ENCODE peak calls at places on chromosomes 12 and 14, in four cellular contexts. One of them, this sample, is unnamed.
A peak's percentile ranks its signal among the peaks of the same experiment; 100 is the strongest.

GRCh38 chr12:133129368-133130037 is 571 bp downstream of the ZNF891 start:
- DNase-seq in GM12878: no peak
- DNase-seq in HepG2: peak; percentile 2
- DNase-seq in K562: no peak
- DNase-seq in this sample: peak; percentile 37

GRCh38 chr12:50641566-50641965 is 122.3 kb upstream of the ATF1 start:
- DNase-seq in GM12878: no peak
- DNase-seq in HepG2: no peak
- DNase-seq in K562: peak; percentile 71
- DNase-seq in this sample: peak; percentile 56

GRCh38 chr14:72615511-72616121 is 278.3 kb downstream of the DPF3 start:
- DNase-seq in GM12878: no peak
- DNase-seq in HepG2: no peak
- DNase-seq in K562: no peak
- DNase-seq in this sample: no peak

GRCh38 chr14:55129086-55129427 is at the start of gene LGALS3:
- DNase-seq in HepG2: no peak
- DNase-seq in GM12878: no peak
- DNase-seq in K562: peak; percentile 69
- DNase-seq in this sample: peak; percentile 78

GRCh38 chr14:77098470-77099353 is 654 bp downstream of the CIPC start:
- DNase-seq in GM12878: no peak
- DNase-seq in K562: peak; percentile 28
- DNase-seq in HepG2: no peak
- DNase-seq in this sample: peak; percentile 55

GRCh38 chr14:73290279-73290678 is 53.0 kb downstream of the PAPLN start:
- DNase-seq in K562: no peak
- DNase-seq in HepG2: no peak
- DNase-seq in GM12878: peak; percentile 64
- DNase-seq in this sample: no peak

GRCh38 chr14:92160619-92161018 is 38.9 kb downstream of the CPSF2 start:
- DNase-seq in K562: no peak
- DNase-seq in GM12878: no peak
- DNase-seq in HepG2: no peak
- DNase-seq in this sample: no peak

GRCh38 chr14:73339846-73340565 is 102.7 kb downstream of the PAPLN start:
- DNase-seq in K562: no peak
- DNase-seq in GM12878: no peak
- DNase-seq in HepG2: no peak
- DNase-seq in this sample: peak; percentile 17

GRCh38 chr14:42299692-42300091 is 693.0 kb downstream of the LRFN5 start:
- DNase-seq in GM12878: peak; percentile 8
- DNase-seq in HepG2: no peak
- DNase-seq in K562: no peak
- DNase-seq in this sample: no peak

GRCh38 chr14:76940057-76940456 is 88.5 kb downstream of the IRF2BPL start:
- DNase-seq in GM12878: no peak
- DNase-seq in K562: no peak
- DNase-seq in HepG2: no peak
- DNase-seq in this sample: no peak

GRCh38 chr14:72665259-72665658 is 228.6 kb downstream of the DPF3 start:
- DNase-seq in GM12878: no peak
- DNase-seq in K562: no peak
- DNase-seq in HepG2: peak; percentile 7
- DNase-seq in this sample: no peak

GRCh38 chr12:119936705-119937323 is 52.2 kb upstream of the BICDL1 start:
- DNase-seq in K562: no peak
- DNase-seq in GM12878: no peak
- DNase-seq in HepG2: no peak
- DNase-seq in this sample: no peak

GRCh38 chr12:51533799-51534198 is 57.2 kb upstream of the SCN8A start:
- DNase-seq in HepG2: no peak
- DNase-seq in K562: no peak
- DNase-seq in GM12878: no peak
- DNase-seq in this sample: peak; percentile 54

GRCh38 chr14:79758985-79759384 is 452.3 kb downstream of the DIO2 start:
- DNase-seq in HepG2: no peak
- DNase-seq in K562: no peak
- DNase-seq in GM12878: no peak
- DNase-seq in this sample: no peak

GRCh38 chr12:68162374-68162773 is 2.8 kb upstream of the IFNG start:
- DNase-seq in HepG2: no peak
- DNase-seq in GM12878: no peak
- DNase-seq in K562: no peak
- DNase-seq in this sample: no peak

GRCh38 chr12:105319691-105320209 is 10.7 kb upstream of the C12orf75 start:
- DNase-seq in GM12878: no peak
- DNase-seq in K562: no peak
- DNase-seq in HepG2: no peak
- DNase-seq in this sample: peak; percentile 41

GRCh38 chr14:102690509-102691286 is 86.6 kb upstream of the TRAF3 start:
- DNase-seq in K562: no peak
- DNase-seq in GM12878: no peak
- DNase-seq in HepG2: peak; percentile 74
- DNase-seq in this sample: no peak

GRCh38 chr14:69234106-69234505 is 25.9 kb upstream of the GALNT16 start:
- DNase-seq in GM12878: no peak
- DNase-seq in K562: no peak
- DNase-seq in HepG2: no peak
- DNase-seq in this sample: no peak

GRCh38 chr12:27279836-27280235 is 35.8 kb downstream of the STK38L start:
- DNase-seq in K562: no peak
- DNase-seq in HepG2: no peak
- DNase-seq in GM12878: no peak
- DNase-seq in this sample: no peak

GRCh38 chr14:65336191-65336591 is 76.3 kb upstream of the FUT8 start:
- DNase-seq in HepG2: no peak
- DNase-seq in GM12878: no peak
- DNase-seq in K562: no peak
- DNase-seq in this sample: no peak

GRCh38 chr12:49624919-49625577 is 1.7 kb downstream of the PRPF40B start:
- DNase-seq in K562: no peak
- DNase-seq in GM12878: no peak
- DNase-seq in HepG2: no peak
- DNase-seq in this sample: no peak

DNA sequence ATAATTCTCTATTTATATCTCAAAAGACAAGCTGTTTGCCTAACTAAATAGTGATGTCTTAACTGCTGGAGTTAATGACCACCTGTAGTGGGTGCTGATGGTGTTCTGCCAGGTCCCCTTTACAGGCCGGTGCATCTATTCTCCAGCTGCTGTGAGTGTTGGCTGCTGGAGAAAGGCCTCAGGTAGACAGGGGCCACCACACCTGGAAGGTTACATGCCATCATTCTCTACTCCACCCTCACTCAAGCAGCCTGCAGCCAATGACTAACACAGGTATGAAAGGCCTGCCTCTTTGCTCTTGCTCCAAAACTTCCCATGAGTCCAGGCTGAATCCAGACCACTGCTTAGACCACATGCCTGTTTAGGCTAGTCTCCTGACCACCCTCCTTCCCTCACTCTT is 73.9 kb downstream of the RPS6KA5 start:
- DNase-seq in HepG2: no peak
- DNase-seq in K562: no peak
- DNase-seq in GM12878: no peak
- DNase-seq in this sample: peak; percentile 22
- TF ChIP-seq CREB1 in HepG2: no peak
- TF ChIP-seq CREB1 in K562: no peak
- TF ChIP-seq CREB1 in GM12878: no peak
- TF ChIP-seq CREB1 in this sample: no peak

DNA sequence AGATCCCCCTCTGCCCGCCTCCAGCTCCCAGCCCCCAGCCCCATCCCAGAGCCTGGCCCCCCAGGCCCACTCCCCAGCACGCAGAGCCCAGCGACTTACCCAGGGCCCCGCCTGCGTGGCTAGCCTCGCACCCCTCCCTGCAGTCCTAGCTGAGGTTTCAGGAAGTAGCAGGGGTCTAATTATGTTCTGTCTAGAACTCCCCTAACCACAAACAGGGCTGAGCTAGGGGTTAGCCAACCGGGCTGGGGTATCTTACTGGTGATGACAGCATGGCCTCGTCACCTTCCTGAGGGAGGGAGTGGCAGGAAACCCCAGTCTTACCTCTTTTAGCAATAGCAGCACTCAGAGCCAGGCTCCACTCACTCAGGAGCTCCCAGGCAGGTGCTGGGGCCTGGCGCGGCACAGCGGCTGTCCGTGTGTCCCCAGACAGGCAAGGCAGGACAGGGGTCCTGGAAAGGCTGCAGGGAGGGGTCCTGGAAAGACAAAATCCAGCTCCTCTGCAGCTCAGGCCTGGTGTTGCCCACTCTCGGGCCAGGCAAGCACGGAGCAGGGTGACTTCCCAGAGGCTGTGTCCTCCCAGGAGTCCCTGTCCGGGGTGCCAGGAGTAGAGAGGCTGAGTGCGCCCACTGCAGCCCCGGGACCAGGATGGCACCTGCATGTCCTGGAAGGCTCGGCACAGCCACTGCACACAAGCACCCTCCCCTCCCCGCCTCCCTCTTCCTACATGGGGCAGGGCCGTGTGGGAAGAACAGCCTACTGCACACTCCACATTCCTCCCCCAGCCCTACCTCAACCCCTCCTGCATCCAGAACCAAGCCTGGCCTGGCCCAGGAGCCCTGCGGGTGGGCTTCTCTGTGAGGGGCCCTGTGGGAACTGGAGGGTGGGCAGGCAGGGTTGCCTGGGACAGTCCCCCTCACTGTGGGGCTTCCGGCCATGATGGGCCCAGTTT is at the start of gene GPR132:
- DNase-seq in HepG2: no peak
- DNase-seq in K562: peak; percentile 24
- DNase-seq in GM12878: peak; percentile 93
- DNase-seq in this sample: no peak
- TF ChIP-seq REST in HepG2: no peak
- TF ChIP-seq REST in K562: no peak
- TF ChIP-seq REST in GM12878: no peak
- TF ChIP-seq REST in this sample: no peak

DNA sequence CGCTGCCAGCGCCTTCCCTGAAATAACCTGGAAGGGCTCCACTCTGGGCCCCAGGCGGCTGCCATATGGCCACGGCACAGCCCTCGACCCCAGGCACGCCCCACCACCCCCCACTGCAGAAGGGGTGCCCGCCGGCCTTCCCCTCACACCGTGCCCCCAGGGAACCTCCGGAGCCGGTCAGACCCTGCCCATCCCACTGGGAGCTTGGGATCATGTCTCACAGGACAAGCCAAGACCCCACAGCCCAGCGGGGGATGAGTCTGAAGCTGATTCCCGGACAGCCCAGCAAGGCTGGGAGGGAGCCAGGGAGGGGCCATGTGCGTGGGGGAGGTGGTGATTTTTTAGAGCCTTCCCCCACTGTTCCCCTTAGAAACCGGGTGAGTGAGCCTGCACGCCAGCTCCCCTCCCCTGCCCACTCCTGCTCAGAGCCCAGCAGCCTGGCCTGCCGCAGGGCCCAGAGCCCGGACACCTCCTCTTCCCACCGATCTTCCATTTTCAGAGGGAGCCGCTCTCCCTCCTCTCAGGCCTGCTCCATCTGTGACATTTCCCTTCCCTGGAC is 1.4 kb downstream of the RIMBP2 start:
- DNase-seq in HepG2: no peak
- DNase-seq in K562: no peak
- DNase-seq in GM12878: no peak
- DNase-seq in this sample: no peak
- TF ChIP-seq EZH2 in HepG2: no peak
- TF ChIP-seq EZH2 in K562: no peak
- TF ChIP-seq EZH2 in GM12878: no peak
- TF ChIP-seq EZH2 in this sample: no peak

GRCh38 chr12:13347241-13348043 is 150.9 kb downstream of the EMP1 start:
- DNase-seq in HepG2: no peak
- DNase-seq in GM12878: no peak
- DNase-seq in K562: no peak
- DNase-seq in this sample: no peak
- TF ChIP-seq CREB1 in HepG2: no peak
- TF ChIP-seq CREB1 in GM12878: no peak
- TF ChIP-seq CREB1 in K562: no peak
- TF ChIP-seq CREB1 in this sample: no peak

DNA sequence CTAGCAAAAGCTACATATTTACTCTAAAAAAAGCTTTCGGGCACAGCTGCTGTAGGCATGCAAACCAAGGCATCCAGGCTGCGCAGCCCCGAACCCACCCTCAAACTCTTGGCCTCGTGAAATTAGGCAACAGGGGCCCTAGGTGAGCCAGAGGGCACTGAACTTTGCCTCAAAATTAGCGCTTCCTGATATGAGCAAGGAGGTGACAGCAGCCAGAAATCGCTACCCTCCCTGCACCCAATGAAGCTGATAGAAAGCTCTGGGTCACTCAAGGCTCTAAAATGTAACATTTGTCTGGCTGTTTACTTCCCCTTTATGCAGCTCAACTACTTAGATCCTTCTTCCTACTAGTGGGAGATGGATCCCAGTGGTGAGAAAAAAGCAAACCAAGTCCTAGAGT is 61.8 kb downstream of the PITPNM2 start:
- DNase-seq in HepG2: no peak
- DNase-seq in K562: no peak
- DNase-seq in GM12878: no peak
- DNase-seq in this sample: no peak
- TF ChIP-seq REST in HepG2: no peak
- TF ChIP-seq REST in K562: no peak
- TF ChIP-seq REST in GM12878: no peak
- TF ChIP-seq REST in this sample: no peak

DNA sequence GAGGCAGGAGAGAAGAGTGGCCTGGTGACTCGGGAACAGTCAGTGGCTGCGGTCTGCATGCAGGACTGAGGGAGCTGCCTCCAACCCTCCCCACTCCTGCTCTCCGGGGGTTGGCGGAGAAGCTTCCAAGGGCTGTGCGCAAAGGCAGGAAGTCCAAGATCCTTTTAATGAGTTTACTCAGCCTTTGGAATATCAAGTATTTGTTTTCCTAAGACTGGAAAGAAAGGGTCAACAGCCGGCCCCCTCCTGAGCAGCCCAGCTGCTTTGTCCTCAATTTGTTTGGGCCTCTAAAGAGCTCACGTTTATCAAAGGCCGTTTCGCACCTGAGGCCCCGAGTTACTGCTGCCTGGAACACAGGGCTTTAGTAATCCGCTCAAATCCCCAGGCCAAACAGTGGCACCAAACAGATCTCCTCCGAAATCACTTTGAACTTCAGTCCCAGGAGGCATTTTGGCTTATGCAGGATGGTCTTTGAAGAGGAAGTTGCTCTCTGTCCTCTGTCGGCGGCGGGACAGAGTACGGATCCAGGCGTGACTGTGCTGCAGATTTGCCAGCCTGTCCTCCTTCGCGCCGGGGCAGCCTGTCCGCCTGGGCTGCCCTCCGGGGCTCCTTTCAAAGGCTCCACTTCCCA is 117.2 kb upstream of the FZD10 start:
- DNase-seq in K562: no peak
- DNase-seq in GM12878: no peak
- DNase-seq in HepG2: peak; percentile 75
- DNase-seq in this sample: peak; percentile 34
- TF ChIP-seq EZH2 in K562: no peak
- TF ChIP-seq EZH2 in GM12878: no peak
- TF ChIP-seq EZH2 in HepG2: no peak
- TF ChIP-seq EZH2 in this sample: no peak

GRCh38 chr12:114579389-114579788 is 104.6 kb downstream of the TBX3 start:
- DNase-seq in GM12878: no peak
- DNase-seq in K562: no peak
- DNase-seq in HepG2: no peak
- DNase-seq in this sample: no peak

GRCh38 chr12:114580306-114580705 is 103.7 kb downstream of the TBX3 start:
- DNase-seq in HepG2: no peak
- DNase-seq in GM12878: no peak
- DNase-seq in K562: no peak
- DNase-seq in this sample: no peak
- TF ChIP-seq CREB1 in HepG2: no peak
- TF ChIP-seq CREB1 in GM12878: no peak
- TF ChIP-seq CREB1 in K562: no peak
- TF ChIP-seq CREB1 in this sample: no peak

This sample was measured in GM23338.